ENCODE peak calls at places on chromosomes 12 and 14, in eight cellular contexts. D is choroid plexus epithelial cell, Y is ovary, G is left ventricle myocardium inferior, R is neural progenitor cell, L is cardiac muscle cell, I is neural crest cell, H is heart right ventricle. J is an unnamed sample.

GRCh38 chr12:42744539-42745156 is 155.1 kb upstream of the PRICKLE1 start:
- DNase-seq in Y (no peak), D (peak; percentile 33), R (no peak), H (no peak), G (no peak), L (no peak), I (peak; percentile 6), J (no peak)

GRCh38 chr14:38405851-38406630 is 150.1 kb upstream of the CLEC14A start:
- DNase-seq in Y (no peak), D (peak; percentile 52), I (no peak), R (peak; percentile 60), G (no peak), L (peak; percentile 37), H (peak; percentile 8), J (peak; percentile 73)

GRCh38 chr12:46657416-46658411 is 168.1 kb downstream of the SLC38A4 start:
- DNase-seq in D (peak; percentile 51), R (no peak), H (no peak), I (no peak), G (no peak), Y (no peak), L (no peak), J (no peak)

GRCh38 chr12:125564753-125565152 is 499.5 kb downstream of the AACS start:
- DNase-seq in H (no peak), D (no peak), L (no peak), I (no peak), Y (no peak), G (no peak), R (no peak), J (no peak)

GRCh38 chr12:6961278-6961694 is 9.2 kb downstream of the PHB2 start:
- DNase-seq in H (peak; percentile 66), I (no peak), G (peak; percentile 60), D (no peak), R (no peak), L (no peak), Y (peak; percentile 69), J (no peak)

GRCh38 chr12:75528692-75529091 is 17.3 kb upstream of the KRR1 start:
- DNase-seq in G (no peak), Y (no peak), I (no peak), L (no peak), H (no peak), D (no peak), R (no peak), J (no peak)

GRCh38 chr12:53122961-53123468 is 19.7 kb downstream of the SOAT2 start:
- DNase-seq in D (no peak), R (no peak), H (no peak), L (no peak), I (no peak), Y (no peak), G (no peak), J (no peak)

GRCh38 chr12:108315486-108316105 is 23.5 kb downstream of the CMKLR1 start:
- DNase-seq in R (no peak), G (no peak), Y (no peak), I (no peak), H (no peak), L (no peak), D (no peak), J (no peak)

GRCh38 chr12:27123642-27124041 is 41.3 kb upstream of the C12orf71 start:
- DNase-seq in D (peak; percentile 41), H (no peak), Y (no peak), I (no peak), G (no peak), R (peak; percentile 14), L (peak; percentile 38), J (no peak)

GRCh38 chr12:25583545-25583944 is 30.5 kb upstream of the LMNTD1 start:
- DNase-seq in R (peak; percentile 17), G (no peak), H (no peak), L (peak; percentile 67), D (peak; percentile 78), Y (peak; percentile 39), I (no peak), J (no peak)

GRCh38 chr14:35113308-35113950 is 8.4 kb downstream of the PPP2R3C start:
- DNase-seq in D (no peak), H (no peak), R (no peak), L (no peak), I (no peak), Y (no peak), G (no peak), J (no peak)

GRCh38 chr14:69535230-69535848 is 39.3 kb downstream of the CCDC177 start:
- DNase-seq in I (peak; percentile 62), Y (no peak), D (peak; percentile 67), R (peak; percentile 87), L (peak; percentile 68), H (no peak), G (no peak), J (peak; percentile 71)

GRCh38 chr12:26150737-26151450 is 26.1 kb upstream of the BHLHE41 start:
- DNase-seq in H (no peak), L (no peak), Y (no peak), G (no peak), I (no peak), D (peak; percentile 78), R (no peak), J (no peak)

GRCh38 chr12:50986961-50987737 is 34.8 kb downstream of the HIGD1C start:
- DNase-seq in H (no peak), I (peak; percentile 21), G (no peak), R (peak; percentile 50), L (peak; percentile 61), D (peak; percentile 87), Y (peak; percentile 30), J (no peak)

GRCh38 chr12:76883826-76884225 is 5.0 kb upstream of the CSRP2 start:
- DNase-seq in R (no peak), G (peak; percentile 74), H (peak; percentile 62), Y (no peak), I (no peak), L (no peak), D (peak; percentile 78), J (no peak)

GRCh38 chr12:104026841-104027599 is 23.0 kb downstream of the GLT8D2 start:
- DNase-seq in H (no peak), G (no peak), R (no peak), I (no peak), D (no peak), Y (no peak), L (no peak), J (no peak)

GRCh38 chr14:103362780-103363179 is 22.4 kb upstream of the MARK3 start:
- DNase-seq in G (no peak), R (no peak), I (no peak), D (no peak), Y (no peak), H (no peak), L (no peak), J (no peak)

GRCh38 chr14:103273145-103273846 is 60.7 kb upstream of the EIF5 start:
- DNase-seq in H (no peak), I (no peak), Y (no peak), D (no peak), G (no peak), R (no peak), L (no peak), J (peak; percentile 31)

GRCh38 chr14:39431416-39432178 is 636 bp downstream of the FBXO33 start:
- DNase-seq in H (peak; percentile 42), L (peak; percentile 80), R (peak; percentile 73), Y (peak; percentile 31), G (peak; percentile 31), I (peak; percentile 25), D (peak; percentile 37), J (peak; percentile 70)

GRCh38 chr12:26319511-26319910 is 124.1 kb downstream of the SSPN start:
- DNase-seq in I (no peak), R (no peak), L (no peak), D (peak; percentile 97), G (peak; percentile 47), H (no peak), Y (peak; percentile 81), J (no peak)

DNA sequence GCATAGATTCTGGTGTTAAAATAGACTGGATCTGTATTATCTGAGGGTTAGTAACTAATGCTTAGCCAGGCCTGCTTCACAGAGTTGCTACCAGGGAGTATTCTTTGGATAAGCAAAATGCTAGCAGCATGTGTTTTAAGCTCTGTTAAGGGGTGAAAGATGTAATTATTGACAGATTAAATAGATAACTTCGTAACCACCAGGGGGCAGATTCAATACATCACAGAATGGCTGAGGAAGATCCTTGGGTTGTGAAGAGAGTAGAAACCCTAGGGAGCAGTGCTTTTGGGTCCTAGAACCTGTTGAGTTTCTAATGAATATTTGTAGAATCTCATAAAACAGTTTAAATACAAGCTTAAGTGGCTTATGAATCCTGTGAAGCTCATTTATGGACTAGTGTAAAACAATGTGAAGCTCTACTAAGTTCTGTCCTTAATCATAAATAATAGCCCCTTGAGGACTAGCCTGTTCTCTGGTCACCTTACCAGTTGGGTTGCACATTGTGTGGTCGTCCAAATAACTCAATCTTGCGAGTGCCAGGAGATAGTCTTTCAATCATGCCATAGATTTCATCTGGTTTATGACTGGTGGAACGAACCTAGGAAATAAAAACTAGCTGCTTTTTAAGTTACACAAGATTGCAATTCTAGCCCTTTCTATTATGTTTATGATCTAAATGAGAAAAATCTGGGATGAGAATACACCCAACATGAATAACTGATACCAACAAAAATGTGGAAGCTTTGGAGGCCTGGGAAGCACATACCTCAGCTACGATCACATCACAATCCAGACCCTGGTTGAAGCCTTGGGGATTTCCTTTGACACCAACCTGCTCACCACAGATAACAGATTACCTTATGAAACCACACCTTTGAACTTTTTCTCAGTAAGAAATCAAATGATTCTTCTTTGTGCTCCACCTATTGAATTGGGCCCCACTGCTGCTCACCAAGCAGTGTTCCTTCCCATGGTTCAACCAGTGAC is 12.3 kb downstream of the METTL3 start:
- DNase-seq in L (peak; percentile 76), I (peak; percentile 36), H (no peak), G (no peak), Y (no peak), D (peak; percentile 82), R (peak; percentile 85), J (no peak)
- TF ChIP-seq CTCF in L (peak; percentile 37), I (peak; percentile 73), H (peak; percentile 50), G (peak; percentile 52), Y (no peak), D (peak; percentile 61), R (peak; percentile 72), J (peak; percentile 82)

GRCh38 chr12:32305163-32305562 is 94.2 kb upstream of the FGD4 start:
- DNase-seq in Y (no peak), H (no peak), R (no peak), G (no peak), I (no peak), L (no peak), D (peak; percentile 68), J (no peak)
- TF ChIP-seq CTCF in Y (no peak), H (peak; percentile 65), R (no peak), G (peak; percentile 58), I (no peak), L (peak; percentile 51), D (peak; percentile 52), J (no peak)

DNA sequence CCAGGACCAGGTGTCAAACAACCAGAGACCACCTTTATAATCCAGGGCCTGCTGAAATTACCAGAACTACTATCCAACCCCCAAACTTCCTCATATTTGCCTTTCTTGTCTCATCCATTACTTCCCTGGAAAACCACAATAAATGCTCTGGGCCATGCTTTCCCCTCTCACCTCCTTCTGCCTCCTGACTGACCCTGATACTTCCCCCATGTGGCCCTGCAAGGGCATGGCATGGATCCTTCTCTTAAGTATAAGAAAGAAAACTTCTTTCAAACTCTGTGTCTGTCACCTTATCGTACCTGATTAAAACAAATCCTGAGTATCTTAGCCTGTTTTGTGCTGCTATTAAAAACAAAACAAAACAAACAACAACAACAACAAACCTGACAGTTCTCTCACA is 44.7 kb upstream of the CRACR2A start:
- DNase-seq in D (no peak), G (no peak), L (no peak), R (no peak), I (no peak), Y (no peak), H (no peak), J (no peak)
- TF ChIP-seq CTCF in D (peak; percentile 24), G (no peak), L (peak; percentile 25), R (peak; percentile 23), I (peak; percentile 43), Y (no peak), H (no peak), J (no peak)

GRCh38 chr14:58884442-58884841 is 246.7 kb downstream of the DACT1 start:
- DNase-seq in L (no peak), R (no peak), D (no peak), I (no peak), Y (no peak), G (no peak), H (no peak), J (no peak)
- TF ChIP-seq CTCF in L (no peak), R (peak; percentile 37), D (no peak), I (peak; percentile 42), Y (no peak), G (peak; percentile 25), H (no peak), J (peak; percentile 56)

J was measured in glutamatergic neuron.